ENCODE peak calls at places on chromosomes 13 and 19, in ten cellular contexts. O, B, F, W, R, Q, A, M, H and V are unnamed samples.

GRCh38 chr13:93066187-93066586 is 160.4 kb upstream of the GPC6 start:
- DNase-seq in Q (no peak), M (no peak), W (no peak), F (peak), O (peak), B (no peak), H (no peak), A (no peak), R (peak), V (no peak)

GRCh38 chr19:51272183-51272817 is 21.4 kb downstream of the SIGLECL1 start:
- DNase-seq in M (peak), W (no peak), H (no peak), R (no peak), B (no peak), Q (no peak), A (no peak), O (no peak), F (no peak), V (no peak)

GRCh38 chr19:28154077-28154476 is 1058.9 kb downstream of the UQCRFS1 start:
- DNase-seq in F (no peak), Q (no peak), W (no peak), H (no peak), A (no peak), B (no peak), R (no peak), M (no peak), O (no peak), V (no peak)

GRCh38 chr19:35355851-35356460 is 2.3 kb upstream of the FFAR3 start:
- DNase-seq in Q (no peak), W (no peak), R (peak), O (no peak), B (no peak), M (no peak), F (no peak), H (no peak), A (no peak), V (no peak)

GRCh38 chr13:59494560-59494970 is 669.2 kb downstream of the DIAPH3 start:
- DNase-seq in B (no peak), W (peak), H (no peak), Q (no peak), R (peak), M (no peak), O (no peak), F (peak), A (no peak), V (no peak)

GRCh38 chr19:36939153-36939552 is 23.0 kb downstream of the ZNF568 start:
- DNase-seq in O (no peak), W (no peak), R (peak), H (no peak), A (no peak), F (peak), B (no peak), Q (no peak), M (no peak), V (no peak)

GRCh38 chr13:32031025-32031814 is at the start of gene FRY:
- DNase-seq in W (peak), H (peak), O (no peak), B (peak), Q (peak), R (peak), M (peak), A (peak), F (peak), V (peak)

GRCh38 chr19:18668252-18668631 is 15.2 kb upstream of the CRTC1 start:
- DNase-seq in B (no peak), A (no peak), F (no peak), R (no peak), H (no peak), Q (no peak), W (no peak), M (no peak), O (no peak), V (no peak)

GRCh38 chr19:31784631-31785237 is 435.5 kb upstream of the TSHZ3 start:
- DNase-seq in A (no peak), W (no peak), R (no peak), F (no peak), Q (no peak), H (no peak), O (no peak), B (no peak), M (no peak), V (no peak)

GRCh38 chr13:97015661-97016350 is 21.5 kb upstream of the OXGR1 start:
- DNase-seq in W (no peak), F (no peak), H (no peak), M (no peak), B (no peak), A (no peak), O (no peak), R (peak), Q (peak), V (no peak)

GRCh38 chr19:35555301-35556005 is 8.0 kb downstream of the ATP4A start:
- DNase-seq in H (no peak), M (no peak), R (peak), O (no peak), A (no peak), F (peak), Q (no peak), W (no peak), B (peak), V (peak)

GRCh38 chr19:13639342-13639929 is 124.9 kb upstream of the MRI1 start:
- DNase-seq in H (no peak), O (no peak), B (no peak), R (no peak), F (no peak), M (no peak), W (no peak), A (no peak), Q (no peak), V (no peak)

GRCh38 chr19:47013041-47013517 is 6.6 kb upstream of the NPAS1 start:
- DNase-seq in O (peak), F (peak), M (peak), H (peak), B (peak), Q (peak), W (peak), R (peak), A (peak), V (peak)

GRCh38 chr19:1407662-1408299 is 395 bp downstream of the DAZAP1 start:
- DNase-seq in R (no peak), F (no peak), M (peak), B (peak), O (no peak), H (peak), A (no peak), W (no peak), Q (peak), V (no peak)

GRCh38 chr13:94224670-94225069 is 254.8 kb downstream of the DCT start:
- DNase-seq in F (no peak), Q (no peak), W (no peak), O (no peak), R (no peak), A (no peak), M (no peak), B (no peak), H (no peak), V (no peak)

GRCh38 chr13:112443191-112444000 is 67.2 kb downstream of the SPACA7 start:
- DNase-seq in Q (no peak), O (no peak), B (peak), H (no peak), F (peak), W (no peak), R (peak), A (peak), M (no peak), V (no peak)

GRCh38 chr19:18440421-18440877 is 2.5 kb upstream of the ISYNA1 start:
- DNase-seq in M (no peak), F (no peak), H (no peak), W (no peak), O (no peak), B (peak), A (no peak), R (no peak), Q (no peak), V (no peak)

GRCh38 chr13:95714142-95714832 is 37.3 kb downstream of the DNAJC3 start:
- DNase-seq in A (no peak), H (no peak), Q (no peak), M (no peak), O (peak), R (peak), B (no peak), W (no peak), F (peak), V (no peak)

GRCh38 chr13:66689628-66690027 is 540.5 kb downstream of the PCDH9 start:
- DNase-seq in Q (no peak), A (peak), M (no peak), B (no peak), F (no peak), W (no peak), H (no peak), R (peak), O (no peak), V (no peak)

GRCh38 chr13:98454389-98454881 is 122.5 kb downstream of the STK24 start:
- DNase-seq in Q (no peak), H (no peak), M (no peak), F (peak), W (no peak), R (peak), B (no peak), A (peak), O (peak), V (no peak)

GRCh38 chr13:106810069-106810468 is 242.1 kb upstream of the ARGLU1 start:
- DNase-seq in Q (no peak), A (no peak), F (no peak), W (no peak), R (no peak), M (no peak), O (no peak), H (no peak), B (no peak), V (no peak)

GRCh38 chr19:47610902-47611301 is 2.0 kb downstream of the BICRA start:
- DNase-seq in R (peak), O (no peak), H (no peak), A (no peak), M (no peak), W (no peak), F (no peak), B (no peak), Q (no peak), V (no peak)

GRCh38 chr13:46797468-46798237 is 692 bp upstream of the ESD start:
- DNase-seq in A (no peak), Q (no peak), F (no peak), H (no peak), B (no peak), R (no peak), W (no peak), O (no peak), M (no peak), V (no peak)